ENCODE peak calls at places on chromosomes 2 and 18, in six cellular contexts. J is spleen, T is cardiac muscle cell, V is astrocyte, I is NCI-H1092 treated with DMSO at 0.1 percent for 48 hours, Z is astrocyte of the spinal cord. G is an unnamed sample.

GRCh38 chr2:112577756-112578155 is 6.7 kb upstream of the CHCHD5 start:
- DNase-seq in Z (peak), I (no peak), J (no peak), V (peak), T (peak), G (no peak)

GRCh38 chr2:202542142-202542541 is 92.6 kb upstream of the FAM117B start:
- DNase-seq in T (no peak), V (no peak), J (no peak), I (no peak), Z (no peak), G (no peak)

GRCh38 chr2:100137877-100138570 is 4.4 kb downstream of the AFF3 start:
- DNase-seq in Z (no peak), T (no peak), J (no peak), I (peak), V (no peak), G (no peak)

GRCh38 chr2:181140414-181140813 is 160.0 kb downstream of the UBE2E3 start:
- DNase-seq in J (no peak), Z (peak), V (peak), T (no peak), I (no peak), G (no peak)

GRCh38 chr2:5692561-5693287 is 540 bp downstream of the SOX11 start:
- DNase-seq in V (peak), J (peak), I (peak), Z (peak), T (peak), G (no peak)

GRCh38 chr2:168654724-168655123 is 147.7 kb upstream of the NOSTRIN start:
- DNase-seq in V (no peak), Z (no peak), J (no peak), I (no peak), T (no peak), G (no peak)

GRCh38 chr2:86176583-86176982 is 18.7 kb downstream of the IMMT start:
- DNase-seq in T (no peak), J (no peak), V (peak), Z (no peak), I (no peak), G (no peak)

GRCh38 chr2:220334871-220335590 is 707.6 kb downstream of the SLC4A3 start:
- DNase-seq in V (no peak), Z (no peak), I (no peak), T (no peak), J (no peak), G (no peak)

GRCh38 chr2:133817680-133818566 is 249.7 kb upstream of the NCKAP5 start:
- DNase-seq in V (peak), J (no peak), Z (peak), I (no peak), T (no peak), G (no peak)

GRCh38 chr2:13003500-13003899 is 286.8 kb downstream of the TRIB2 start:
- DNase-seq in V (peak), Z (no peak), T (no peak), J (no peak), I (no peak), G (no peak)

GRCh38 chr2:231347081-231347480 is 48.4 kb upstream of the B3GNT7 start:
- DNase-seq in T (no peak), Z (no peak), J (no peak), V (no peak), I (no peak), G (no peak)

GRCh38 chr2:219300022-219300421 is 9.2 kb downstream of the PTPRN start:
- DNase-seq in I (no peak), T (no peak), V (no peak), J (peak), Z (no peak), G (no peak)

GRCh38 chr2:145644820-145645302 is 1124.9 kb upstream of the ZEB2 start:
- DNase-seq in T (no peak), Z (no peak), V (no peak), J (no peak), I (no peak), G (no peak)

GRCh38 chr2:196266855-196267254 is 95.5 kb upstream of the STK17B start:
- DNase-seq in I (no peak), V (no peak), Z (no peak), J (no peak), T (peak), G (no peak)

GRCh38 chr2:118148809-118149208 is 60.5 kb downstream of the INSIG2 start:
- DNase-seq in V (no peak), J (no peak), Z (no peak), T (no peak), I (no peak), G (no peak)

GRCh38 chr2:68653034-68653433 is 9.7 kb downstream of the PROKR1 start:
- DNase-seq in Z (no peak), T (no peak), I (no peak), J (no peak), V (peak), G (no peak)

GRCh38 chr2:57602738-57603137 is 443.9 kb upstream of the VRK2 start:
- DNase-seq in J (no peak), V (no peak), I (peak), T (no peak), Z (no peak), G (peak)

GRCh38 chr18:42131940-42132244 is 176.9 kb downstream of the PIK3C3 start:
- DNase-seq in I (no peak), J (peak), V (no peak), Z (no peak), T (no peak), G (no peak)

GRCh38 chr2:158045362-158045761 is 56.3 kb upstream of the UPP2 start:
- DNase-seq in I (no peak), V (no peak), T (no peak), J (no peak), Z (no peak), G (no peak)

GRCh38 chr2:55282110-55282917 is 13.3 kb upstream of the MTIF2 start:
- DNase-seq in I (peak), T (no peak), Z (peak), J (peak), V (peak), G (peak)

GRCh38 chr2:107025869-107026380 is 140.0 kb upstream of the ST6GAL2 start:
- DNase-seq in T (no peak), V (peak), I (no peak), J (no peak), Z (peak), G (no peak)

GRCh38 chr2:127463155-127463991 is 45.1 kb downstream of the PROC start:
- DNase-seq in Z (no peak), V (peak), T (peak), I (no peak), J (no peak), G (no peak)

GRCh38 chr2:129002751-129003150 is 684.1 kb upstream of the HS6ST1 start:
- DNase-seq in T (no peak), Z (no peak), J (no peak), I (no peak), V (no peak), G (no peak)